ENCODE peak calls at places on chromosomes 7 and 10, in nine cellular contexts. R, N, F, H, J, B, T, Q and S are unnamed samples.
A peak's percentile ranks its signal among the peaks of the same experiment; 100 is the strongest.

GRCh38 chr10:44757551-44758205 is 153.5 kb upstream of the TMEM72 start:
- DNase-seq in R (no peak), T (no peak), B (no peak), H (no peak), Q (no peak), F (no peak), N (no peak), J (no peak), S (no peak)

GRCh38 chr10:70680899-70681730 is 8.8 kb downstream of the ADAMTS14 start:
- DNase-seq in Q (no peak), N (no peak), R (no peak), T (no peak), J (no peak), B (peak; percentile 3), H (no peak), F (no peak), S (no peak)

GRCh38 chr10:77269163-77269562 is 368.4 kb downstream of the KCNMA1 start:
- DNase-seq in R (no peak), F (no peak), H (no peak), Q (no peak), T (no peak), B (no peak), N (no peak), J (no peak), S (no peak)

GRCh38 chr7:18087031-18087686 is 59.5 kb upstream of the PRPS1L1 start:
- DNase-seq in Q (peak; percentile 42), T (peak; percentile 2), F (no peak), N (no peak), B (no peak), R (peak; percentile 18), J (no peak), H (no peak), S (no peak)

GRCh38 chr10:126686732-126687693 is 16.5 kb upstream of the C10orf90 start:
- DNase-seq in N (peak; percentile 70), F (no peak), R (no peak), J (no peak), T (no peak), B (no peak), H (peak; percentile 13), Q (no peak), S (no peak)

GRCh38 chr10:84539244-84539643 is 210.9 kb downstream of the CCSER2 start:
- DNase-seq in H (no peak), F (peak; percentile 39), Q (no peak), R (peak; percentile 33), J (no peak), T (no peak), N (no peak), B (no peak), S (no peak)

GRCh38 chr10:113452146-113452545 is 100.7 kb upstream of the HABP2 start:
- DNase-seq in R (no peak), T (no peak), B (no peak), H (no peak), F (no peak), J (no peak), Q (no peak), N (peak; percentile 45), S (no peak)

GRCh38 chr7:112067609-112068540 is 138.3 kb downstream of the DOCK4 start:
- DNase-seq in Q (no peak), B (no peak), R (no peak), N (no peak), J (no peak), T (no peak), H (no peak), F (no peak), S (no peak)

GRCh38 chr7:55066479-55066878 is 47.7 kb downstream of the EGFR start:
- DNase-seq in T (no peak), J (no peak), R (no peak), N (no peak), H (no peak), B (no peak), F (no peak), Q (no peak), S (no peak)

GRCh38 chr7:55066938-55067337 is 48.1 kb downstream of the EGFR start:
- DNase-seq in T (no peak), Q (no peak), H (no peak), F (no peak), B (no peak), R (no peak), N (no peak), J (no peak), S (no peak)

GRCh38 chr7:55065079-55065478 is 46.3 kb downstream of the EGFR start:
- DNase-seq in N (no peak), J (no peak), B (no peak), Q (no peak), F (peak; percentile 99), R (peak; percentile 99), H (no peak), T (no peak), S (no peak)

GRCh38 chr7:55063633-55064032 is 44.8 kb downstream of the EGFR start:
- DNase-seq in R (no peak), F (peak; percentile 78), J (no peak), B (no peak), N (no peak), T (no peak), Q (no peak), H (no peak), S (no peak)

DNA sequence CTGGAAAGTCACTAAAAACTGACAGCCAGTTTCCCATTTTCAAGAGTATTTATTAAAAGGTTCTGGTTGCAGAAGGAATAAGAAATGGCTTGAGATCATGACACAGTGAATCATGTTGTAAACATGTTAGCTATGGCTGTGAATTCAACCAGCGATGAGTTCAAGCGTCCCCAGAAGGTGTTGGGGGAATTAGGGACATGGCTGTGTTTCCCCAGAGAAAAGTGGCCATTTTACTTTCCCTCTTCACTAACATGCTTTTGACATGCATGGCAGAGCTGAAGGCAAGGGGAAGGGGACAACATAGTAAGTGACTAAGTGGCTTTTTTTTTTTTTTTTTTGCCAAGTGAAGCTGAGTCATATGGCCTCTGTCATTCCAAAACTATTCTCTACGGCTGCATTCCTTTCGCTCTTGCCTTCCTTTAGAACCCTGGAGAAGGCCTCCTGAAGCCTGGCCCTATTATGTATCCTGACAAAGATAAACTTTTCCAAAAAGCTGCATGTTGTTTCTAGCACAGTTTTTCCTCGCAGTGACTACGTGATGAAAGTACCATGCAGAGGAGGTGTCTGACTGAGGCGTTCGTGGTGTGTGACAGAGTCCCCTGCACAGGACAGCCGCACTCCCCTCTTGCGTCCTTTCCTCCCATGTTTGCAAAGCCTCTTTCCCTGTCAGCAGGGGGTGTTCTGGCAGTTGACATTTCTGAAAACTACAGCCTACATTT is 46.9 kb downstream of the EGFR start:
- DNase-seq in Q (no peak), R (peak; percentile 93), B (no peak), F (peak; percentile 94), H (peak; percentile 16), J (no peak), T (no peak), N (no peak), S (no peak)
- TF ChIP-seq CTCF in Q (no peak), R (peak; percentile 26), B (no peak), F (peak; percentile 25), H (no peak), J (peak; percentile 24), T (no peak), N (no peak), S (no peak)

DNA sequence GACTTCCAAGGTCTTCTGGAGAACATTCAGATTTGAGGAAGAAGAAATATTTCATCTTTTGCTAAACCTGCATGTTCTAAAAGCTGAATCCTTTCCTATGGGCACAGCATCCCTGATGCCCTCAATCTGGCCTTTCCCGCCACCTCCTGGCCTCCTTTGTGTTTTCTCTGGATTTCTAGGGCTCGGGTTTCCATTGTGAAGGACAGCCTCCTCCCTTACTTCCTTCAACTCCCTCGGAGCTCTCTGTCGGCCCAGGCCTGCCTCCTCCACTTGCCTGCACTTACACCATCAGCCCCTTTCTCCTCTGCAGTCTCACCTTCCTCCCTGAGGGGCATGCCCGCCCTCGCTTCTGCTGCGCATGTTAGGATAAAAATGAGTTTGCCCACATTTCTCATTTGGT is 75.4 kb downstream of the WIPF3 start:
- DNase-seq in Q (peak; percentile 59), R (no peak), B (no peak), N (no peak), H (peak; percentile 26), J (no peak), T (no peak), F (no peak), S (no peak)
- TF ChIP-seq CTCF in Q (no peak), R (no peak), B (no peak), N (no peak), H (no peak), J (no peak), T (no peak), F (no peak), S (no peak)

DNA sequence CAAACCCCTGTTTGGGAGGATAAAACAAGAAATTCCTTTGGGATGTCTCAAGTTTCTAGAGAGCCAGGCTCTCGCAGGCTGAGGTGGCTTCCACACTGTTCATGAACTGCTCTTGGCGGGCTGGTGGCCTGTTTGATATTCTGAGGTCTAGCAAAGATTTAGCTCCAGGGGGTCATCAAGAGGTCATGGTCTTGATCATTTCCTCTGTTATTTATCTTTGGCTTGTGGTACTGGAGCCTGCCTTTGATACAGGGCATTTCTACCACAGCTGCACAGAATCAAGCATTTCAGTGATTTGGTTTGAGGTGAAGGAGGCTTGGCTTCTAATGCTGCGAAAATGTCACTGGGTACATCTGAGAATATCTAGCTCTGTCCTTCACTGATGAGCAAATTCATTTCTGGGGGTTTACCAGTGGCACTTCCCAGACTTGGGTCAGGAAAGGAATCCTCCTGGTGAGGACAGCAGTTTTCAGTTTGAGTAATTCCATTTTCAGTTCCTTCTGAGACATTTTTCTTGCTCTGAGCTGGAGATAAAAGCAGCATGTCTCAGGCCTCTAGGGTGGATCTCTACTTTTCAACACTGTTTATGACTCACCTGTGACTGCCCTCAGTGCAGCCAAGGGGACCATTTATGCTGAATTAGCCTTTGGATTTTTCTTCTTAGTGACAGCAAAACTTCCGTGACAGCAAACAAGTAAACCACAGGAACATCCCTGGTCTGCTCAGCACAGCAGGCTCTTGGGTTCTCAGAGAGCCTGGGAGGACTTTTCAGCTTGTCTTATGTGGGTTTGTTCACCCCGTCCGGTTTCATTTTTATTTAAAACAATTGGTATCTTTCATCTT is 312.0 kb downstream of the RNLS start:
- DNase-seq in B (no peak), R (peak; percentile 71), H (peak; percentile 15), Q (no peak), F (peak; percentile 71), T (peak; percentile 79), J (no peak), N (no peak), S (no peak)
- TF ChIP-seq CTCF in B (no peak), R (no peak), H (no peak), Q (no peak), F (no peak), T (no peak), J (no peak), N (no peak), S (no peak)

GRCh38 chr10:75018233-75018632 is 93.2 kb upstream of the SAMD8 start:
- DNase-seq in F (no peak), H (no peak), B (no peak), Q (no peak), N (no peak), R (no peak), J (no peak), T (no peak), S (no peak)

GRCh38 chr10:75020168-75020567 is 91.3 kb upstream of the SAMD8 start:
- DNase-seq in N (no peak), B (no peak), H (no peak), Q (no peak), R (no peak), F (no peak), J (no peak), T (no peak), S (no peak)

GRCh38 chr10:75018873-75019272 is 92.6 kb upstream of the SAMD8 start:
- DNase-seq in H (no peak), N (no peak), R (no peak), B (no peak), J (no peak), F (no peak), T (no peak), Q (no peak), S (no peak)

GRCh38 chr10:75021851-75022250 is 89.6 kb upstream of the SAMD8 start:
- DNase-seq in B (no peak), H (no peak), T (no peak), J (no peak), Q (no peak), N (no peak), F (no peak), R (no peak), S (no peak)

GRCh38 chr10:75019360-75019759 is 92.1 kb upstream of the SAMD8 start:
- DNase-seq in F (peak; percentile 41), Q (no peak), N (no peak), R (peak; percentile 65), T (no peak), H (no peak), J (no peak), B (no peak), S (no peak)
- TF ChIP-seq CTCF in F (peak; percentile 51), Q (no peak), N (no peak), R (peak; percentile 47), T (peak; percentile 52), H (no peak), J (peak; percentile 58), B (peak; percentile 34), S (no peak)